ENCODE peak calls at places on chromosomes 1 and 21, in nine cellular contexts. B is GM23338; Z is osteocyte; Q is smooth muscle cell of the brain vasculature; P is COR-L47; M is heart left ventricle; X is DND-41; E is heart right ventricle; S is naive thymus-derived CD4-positive, alpha-beta T cell. C is an unnamed sample.
A peak's percentile ranks its signal among the peaks of the same experiment; 100 is the strongest.

GRCh38 chr1:11617314-11617713 is 36.9 kb downstream of the FBXO2 start:
- DNase-seq in B (no peak), Z (no peak), Q (no peak), P (peak; percentile 53), M (no peak), X (no peak), E (no peak), S (no peak), C (no peak)

GRCh38 chr1:205585835-205586785 is 45.7 kb downstream of the ELK4 start:
- DNase-seq in B (no peak), Z (no peak), Q (no peak), P (no peak), M (no peak), X (no peak), E (no peak), S (no peak), C (no peak)

GRCh38 chr1:177172866-177173265 is 2.1 kb downstream of the BRINP2 start:
- DNase-seq in B (no peak), Z (no peak), Q (no peak), P (no peak), M (no peak), X (no peak), E (no peak), S (no peak), C (no peak)

GRCh38 chr1:233439721-233440120 is 112.2 kb downstream of the MAP3K21 start:
- DNase-seq in B (no peak), Z (no peak), Q (no peak), P (no peak), M (no peak), X (no peak), E (no peak), S (no peak), C (no peak)

GRCh38 chr1:52633291-52633754 is 355 bp downstream of the SHISAL2A start:
- DNase-seq in B (peak; percentile 71), Z (no peak), Q (no peak), P (peak; percentile 49), M (no peak), X (no peak), E (no peak), S (no peak), C (peak; percentile 75)

GRCh38 chr1:2786329-2787162 is 14.9 kb downstream of the TTC34 start:
- DNase-seq in B (peak; percentile 78), Z (peak; percentile 82), Q (no peak), P (no peak), M (peak; percentile 47), X (peak; percentile 56), E (peak; percentile 22), S (peak; percentile 54), C (peak; percentile 69)

GRCh38 chr21:45386336-45386727 is 18.6 kb upstream of the COL18A1 start:
- DNase-seq in B (no peak), Z (no peak), Q (no peak), P (no peak), M (peak; percentile 13), X (no peak), E (no peak), S (no peak), C (peak; percentile 67)

GRCh38 chr1:66931548-66932124 is 6.8 kb downstream of the MIER1 start:
- DNase-seq in B (no peak), Z (no peak), Q (no peak), P (no peak), M (no peak), X (no peak), E (no peak), S (peak; percentile 15), C (peak; percentile 5)

GRCh38 chr1:16349847-16350406 is 2.4 kb downstream of the FBXO42 start:
- DNase-seq in B (no peak), Z (no peak), Q (no peak), P (no peak), M (no peak), X (no peak), E (no peak), S (no peak), C (no peak)

GRCh38 chr1:42756956-42757891 is 9.6 kb downstream of the P3H1 start:
- DNase-seq in B (peak; percentile 91), Z (no peak), Q (peak; percentile 47), P (peak; percentile 70), M (no peak), X (peak; percentile 21), E (no peak), S (no peak), C (peak; percentile 86)

GRCh38 chr1:247401310-247402098 is 14.5 kb upstream of the NLRP3 start:
- DNase-seq in B (no peak), Z (no peak), Q (no peak), P (no peak), M (no peak), X (no peak), E (no peak), S (no peak), C (no peak)

GRCh38 chr1:204192589-204193352 is 3.5 kb downstream of the KISS1 start:
- DNase-seq in B (no peak), Z (no peak), Q (no peak), P (no peak), M (no peak), X (no peak), E (no peak), S (no peak), C (no peak)

GRCh38 chr1:154353460-154353904 is 28.2 kb downstream of the ATP8B2 start:
- DNase-seq in B (peak; percentile 36), Z (no peak), Q (no peak), P (no peak), M (no peak), X (no peak), E (no peak), S (peak; percentile 30), C (peak; percentile 40)

GRCh38 chr1:247077234-247077633 is 1.4 kb downstream of the ZNF670 start:
- DNase-seq in B (no peak), Z (no peak), Q (no peak), P (no peak), M (no peak), X (no peak), E (no peak), S (no peak), C (no peak)

GRCh38 chr1:230423936-230424335 is 2.2 kb downstream of the PGBD5 start:
- DNase-seq in B (no peak), Z (peak; percentile 19), Q (no peak), P (no peak), M (no peak), X (no peak), E (no peak), S (no peak), C (no peak)

GRCh38 chr1:94014635-94015488 is 105.6 kb upstream of the GCLM start:
- DNase-seq in B (no peak), Z (no peak), Q (no peak), P (no peak), M (no peak), X (no peak), E (no peak), S (no peak), C (no peak)

GRCh38 chr1:209202826-209203439 is 380.6 kb upstream of the CAMK1G start:
- DNase-seq in B (peak; percentile 55), Z (no peak), Q (peak; percentile 40), P (peak; percentile 36), M (no peak), X (peak; percentile 47), E (no peak), S (no peak), C (peak; percentile 88)

GRCh38 chr1:227897704-227898438 is 49.9 kb downstream of the WNT9A start:
- DNase-seq in B (no peak), Z (peak; percentile 64), Q (no peak), P (no peak), M (no peak), X (no peak), E (no peak), S (no peak), C (no peak)

GRCh38 chr21:41601573-41602371 is 93.8 kb upstream of the TMPRSS2 start:
- DNase-seq in B (no peak), Z (no peak), Q (no peak), P (no peak), M (no peak), X (no peak), E (no peak), S (no peak), C (no peak)

GRCh38 chr1:181551249-181551648 is 67.9 kb downstream of the CACNA1E start:
- DNase-seq in B (peak; percentile 34), Z (no peak), Q (no peak), P (peak; percentile 42), M (no peak), X (no peak), E (no peak), S (no peak), C (peak; percentile 53)

GRCh38 chr1:157032303-157032702 is 13.2 kb downstream of the ARHGEF11 start:
- DNase-seq in B (no peak), Z (no peak), Q (no peak), P (no peak), M (no peak), X (no peak), E (no peak), S (no peak), C (no peak)

GRCh38 chr1:158691907-158692306 is 5.4 kb upstream of the SPTA1 start:
- DNase-seq in B (no peak), Z (no peak), Q (no peak), P (no peak), M (no peak), X (no peak), E (no peak), S (no peak), C (no peak)

GRCh38 chr1:3117879-3118278 is 48.9 kb downstream of the PRDM16 start:
- DNase-seq in B (no peak), Z (no peak), Q (no peak), P (no peak), M (no peak), X (no peak), E (no peak), S (no peak), C (no peak)

GRCh38 chr1:161164901-161165620 is 1.2 kb upstream of the PPOX start:
- DNase-seq in B (peak; percentile 9), Z (no peak), Q (no peak), P (no peak), M (no peak), X (no peak), E (no peak), S (no peak), C (no peak)

GRCh38 chr1:36176151-36176949 is 20.4 kb downstream of the MAP7D1 start:
- DNase-seq in B (peak; percentile 85), Z (no peak), Q (no peak), P (no peak), M (peak; percentile 57), X (no peak), E (no peak), S (no peak), C (peak; percentile 79)